ENCODE peak calls at places on chromosomes 2 and 18, in four cellular contexts. G, V, E and T are unnamed samples.

GRCh38 chr2:217327981-217328760 is 468.3 kb upstream of the TNP1 start:
- DNase-seq in G (no peak), V (no peak), E (no peak), T (no peak)

GRCh38 chr2:201126308-201127127 is 10.6 kb downstream of the CFLAR start:
- DNase-seq in G (no peak), V (no peak), E (no peak), T (peak)

GRCh38 chr2:157076526-157077161 is 180.9 kb upstream of the GALNT5 start:
- DNase-seq in G (no peak), V (no peak), E (no peak), T (no peak)

GRCh38 chr2:152426801-152427200 is 91.8 kb downstream of the FMNL2 start:
- DNase-seq in G (no peak), V (no peak), E (no peak), T (peak)

GRCh38 chr2:124261456-124261855 is 236.4 kb downstream of the CNTNAP5 start:
- DNase-seq in G (no peak), V (no peak), E (no peak), T (no peak)

GRCh38 chr18:5021558-5021957 is 175.5 kb downstream of the AKAIN1 start:
- DNase-seq in G (no peak), V (no peak), E (no peak), T (no peak)

GRCh38 chr2:86414996-86415395 is 26.2 kb upstream of the KDM3A start:
- DNase-seq in G (no peak), V (no peak), E (no peak), T (no peak)

GRCh38 chr2:160270571-160271113 is 70.6 kb upstream of the ITGB6 start:
- DNase-seq in G (no peak), V (no peak), E (peak), T (no peak)

GRCh38 chr2:98538280-98539041 is 69.9 kb downstream of the COA5 start:
- DNase-seq in G (no peak), V (no peak), E (no peak), T (peak)

GRCh38 chr2:232852676-232853075 is 17.4 kb upstream of the SNORC start:
- DNase-seq in G (no peak), V (no peak), E (no peak), T (no peak)

GRCh38 chr2:210667726-210668125 is 111.3 kb downstream of the CPS1 start:
- DNase-seq in G (no peak), V (no peak), E (no peak), T (no peak)

GRCh38 chr2:239321596-239322413 is 79.0 kb downstream of the HDAC4 start:
- DNase-seq in G (no peak), V (peak), E (no peak), T (no peak)

GRCh38 chr18:34880882-34881852 is 160.0 kb upstream of the MAPRE2 start:
- DNase-seq in G (no peak), V (no peak), E (no peak), T (peak)

GRCh38 chr2:159249955-159250723 is 36.4 kb downstream of the WDSUB1 start:
- DNase-seq in G (no peak), V (no peak), E (no peak), T (peak)

GRCh38 chr2:11822746-11823411 is 76.4 kb downstream of the LPIN1 start:
- DNase-seq in G (no peak), V (peak), E (no peak), T (no peak)

GRCh38 chr18:25247725-25248124 is 104.2 kb downstream of the ZNF521 start:
- DNase-seq in G (no peak), V (no peak), E (no peak), T (peak)

GRCh38 chr2:151777911-151778310 is 43.6 kb upstream of the NEB start:
- DNase-seq in G (no peak), V (no peak), E (no peak), T (no peak)

GRCh38 chr18:73950116-73950705 is 197.4 kb downstream of the FBXO15 start:
- DNase-seq in G (no peak), V (no peak), E (no peak), T (no peak)

GRCh38 chr18:73118121-73118816 is 250.5 kb upstream of the NETO1 start:
- DNase-seq in G (no peak), V (no peak), E (no peak), T (peak)

GRCh38 chr2:26292646-26293045 is 47.9 kb downstream of the HADHB start:
- DNase-seq in G (no peak), V (no peak), E (no peak), T (peak)

GRCh38 chr18:10123006-10123950 is 209.5 kb downstream of the VAPA start:
- DNase-seq in G (no peak), V (no peak), E (no peak), T (no peak)

GRCh38 chr2:206548383-206548782 is 93.9 kb upstream of the FAM237A start:
- DNase-seq in G (no peak), V (no peak), E (no peak), T (no peak)

GRCh38 chr18:63336366-63337099 is 17.0 kb upstream of the BCL2 start:
- DNase-seq in G (no peak), V (no peak), E (no peak), T (peak)

GRCh38 chr2:145088733-145089132 is 568.8 kb upstream of the ZEB2 start:
- DNase-seq in G (no peak), V (no peak), E (no peak), T (no peak)

GRCh38 chr18:58787750-58788149 is 76.9 kb upstream of the ZNF532 start:
- DNase-seq in G (no peak), V (no peak), E (no peak), T (no peak)

GRCh38 chr2:9247786-9248185 is 41.2 kb downstream of the ASAP2 start:
- DNase-seq in G (no peak), V (no peak), E (no peak), T (peak)